ENCODE peak calls at places on chromosomes 7 and 10, in four cellular contexts. O is HepG2, P is H1, H is HCT116. W is an unnamed sample.

GRCh38 chr10:62008196-62008595 is 106.7 kb downstream of the ARID5B start:
- DNase-seq in O (peak; percentile 16), P (no peak), H (no peak), W (no peak)

GRCh38 chr10:110207805-110208613 is 604 bp downstream of the MXI1 start:
- DNase-seq in O (no peak), P (no peak), H (no peak), W (no peak)

GRCh38 chr7:67711706-67712105 is 715.1 kb downstream of the TYW1 start:
- DNase-seq in P (no peak), O (no peak), H (no peak), W (no peak)

GRCh38 chr7:6315786-6316185 is 43.4 kb upstream of the CYTH3 start:
- DNase-seq in H (no peak), O (no peak), P (no peak), W (no peak)

GRCh38 chr10:84826704-84827103 is 498.3 kb downstream of the CCSER2 start:
- DNase-seq in P (no peak), O (no peak), H (no peak), W (no peak)

GRCh38 chr7:143375298-143376034 is 5.7 kb upstream of the ZYX start:
- DNase-seq in O (no peak), P (no peak), H (no peak), W (no peak)

GRCh38 chr10:47244560-47245500 is 55.2 kb upstream of the GDF10 start:
- DNase-seq in P (no peak), H (no peak), O (no peak), W (no peak)

GRCh38 chr10:51445587-51445986 is 253.8 kb downstream of the CSTF2T start:
- DNase-seq in H (no peak), O (no peak), P (no peak), W (no peak)

GRCh38 chr7:5472432-5473315 is 49.0 kb upstream of the TNRC18 start:
- DNase-seq in H (no peak), O (peak; percentile 49), P (no peak), W (no peak)

GRCh38 chr10:21534611-21535493 is 820 bp downstream of the MLLT10 start:
- DNase-seq in P (no peak), O (peak; percentile 60), H (no peak), W (no peak)

GRCh38 chr7:150322833-150323681 is at the start of the genes ACTR3C and LRRC61:
- DNase-seq in O (peak; percentile 74), P (peak; percentile 64), H (no peak), W (peak; percentile 77)

GRCh38 chr7:76060842-76061241 is 12.9 kb downstream of the MDH2 start:
- DNase-seq in O (no peak), H (no peak), P (no peak), W (no peak)

GRCh38 chr7:151081170-151082101 is 827 bp upstream of the FASTK start:
- DNase-seq in P (no peak), O (no peak), H (no peak), W (no peak)

GRCh38 chr7:14717169-14717568 is 185.4 kb downstream of the DGKB start:
- DNase-seq in O (no peak), P (no peak), H (no peak), W (no peak)

DNA sequence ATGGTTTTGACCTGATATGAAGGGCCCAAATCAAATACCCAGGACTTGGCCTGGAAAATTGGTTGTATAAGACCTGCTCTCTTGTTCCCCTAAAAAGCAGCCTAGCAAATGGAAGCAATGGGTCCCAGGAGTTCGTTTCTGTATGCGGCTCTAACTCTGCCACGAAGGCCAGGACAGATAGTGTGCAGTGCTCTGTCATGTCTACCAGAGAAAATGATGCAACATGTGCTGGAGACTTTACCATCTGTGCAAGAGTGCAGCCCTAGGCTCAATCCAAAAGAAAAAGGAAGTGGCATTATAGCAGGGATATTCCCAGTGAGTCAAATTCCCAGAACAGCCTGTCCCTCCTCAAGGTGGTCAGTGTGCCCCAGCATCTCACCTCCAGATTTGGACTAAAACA is 311.4 kb downstream of the RNLS start:
- DNase-seq in O (no peak), H (no peak), P (no peak), W (no peak)
- H3K9ac ChIP-seq in O (no peak overlapping the region), H (no peak overlapping the region), P (no peak overlapping the region), W (no peak overlapping the region)

GRCh38 chr7:110922906-110923305 is 168.0 kb upstream of the LRRN3 start:
- DNase-seq in H (no peak), O (peak; percentile 6), P (no peak), W (no peak)
- TF ChIP-seq ZNF274 in H (no peak), O (no peak), P (no peak), W (no peak)

DNA sequence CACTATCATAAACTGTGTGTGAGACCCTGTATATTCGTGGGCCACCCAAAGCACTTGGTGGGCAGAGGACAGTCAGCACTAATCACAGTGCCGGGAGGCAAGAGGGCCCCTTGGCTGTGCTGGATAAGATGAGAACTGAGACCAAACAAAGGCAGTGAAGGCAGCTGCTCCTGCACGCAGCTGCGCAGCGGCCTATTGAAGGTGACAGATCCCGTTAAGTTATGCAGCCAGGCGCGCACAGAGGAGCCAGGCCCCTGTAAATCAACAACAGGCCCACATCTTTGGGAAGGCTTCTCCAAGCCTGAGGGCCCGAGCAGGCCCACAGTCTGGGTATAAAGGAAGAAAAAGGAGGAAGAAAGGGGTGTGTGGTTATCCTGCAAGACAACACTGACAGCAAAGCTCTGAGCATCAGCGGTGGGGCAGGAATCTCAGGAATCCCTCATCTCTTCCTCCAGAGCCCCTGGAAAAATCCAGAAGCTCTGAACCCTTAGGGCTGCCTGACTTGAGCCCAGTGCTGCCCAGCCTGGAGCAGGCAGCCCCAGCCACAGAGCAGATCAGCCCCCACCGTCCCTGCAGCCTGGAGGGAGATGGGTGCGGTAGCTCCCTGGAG is 154.2 kb downstream of the ARHGAP12 start:
- DNase-seq in P (no peak), H (no peak), O (no peak), W (no peak)
- TF ChIP-seq YY1 in P (no peak), H (no peak), O (no peak), W (no peak)

GRCh38 chr7:27162548-27162848 is 2.8 kb downstream of the HOXA9 start:
- DNase-seq in H (no peak), O (no peak), P (no peak), W (no peak)
- H3K9ac ChIP-seq in H (peak overlapping the region; percentile 89), O (no peak overlapping the region), P (no peak overlapping the region), W (no peak overlapping the region)

GRCh38 chr7:130872756-130873448 is 138.9 kb upstream of the KLF14 start:
- DNase-seq in P (no peak), O (no peak), H (no peak), W (no peak)

GRCh38 chr7:130877236-130877635 is 143.2 kb upstream of the KLF14 start:
- DNase-seq in P (no peak), H (no peak), O (no peak), W (no peak)

GRCh38 chr7:130874071-130874915 is 140.3 kb upstream of the KLF14 start:
- DNase-seq in O (no peak), H (no peak), P (no peak), W (no peak)

GRCh38 chr7:130875901-130876300 is 141.9 kb upstream of the KLF14 start:
- DNase-seq in O (no peak), H (no peak), P (no peak), W (no peak)

GRCh38 chr7:130875265-130875741 is 141.3 kb upstream of the KLF14 start:
- DNase-seq in P (peak; percentile 54), O (peak; percentile 54), H (no peak), W (peak; percentile 50)
- TF ChIP-seq ZNF274 in P (no peak), O (no peak), H (no peak), W (no peak)

W was measured in NT2/D1.